ENCODE peak calls at places on chromosome 2, in nine cellular contexts. N is HFFc6, G is HFF-Myc, H is heart left ventricle, L is retinal pigment epithelial cell, C is body of pancreas, T is cardiac fibroblast, U is HCT116, Z is GM10248. A is an unnamed sample.
A peak's percentile ranks its signal among the peaks of the same experiment; 100 is the strongest.

GRCh38 chr2:112626604-112627059 is 19.1 kb upstream of the SLC20A1 start:
- DNase-seq in N (peak; percentile 65), T (peak; percentile 77), C (peak; percentile 63), G (no peak), L (no peak), H (peak; percentile 82), Z (peak; percentile 70), U (no peak), A (peak; percentile 75)

GRCh38 chr2:146665801-146666200 is 1179.0 kb upstream of the ACVR2A start:
- DNase-seq in N (no peak), Z (no peak), T (no peak), H (no peak), C (no peak), G (no peak), L (no peak), U (no peak), A (no peak)

GRCh38 chr2:4130651-4131050 is 427.3 kb downstream of the DCDC2C start:
- DNase-seq in H (no peak), L (no peak), U (no peak), N (no peak), C (no peak), G (no peak), Z (no peak), T (no peak), A (no peak)

GRCh38 chr2:163736433-163737168 is 793 bp upstream of the FIGN start:
- DNase-seq in L (no peak), U (no peak), H (peak; percentile 75), N (no peak), G (no peak), T (peak; percentile 46), C (peak; percentile 33), Z (peak; percentile 10), A (peak; percentile 13)

GRCh38 chr2:179536185-179536584 is 271.6 kb upstream of the SESTD1 start:
- DNase-seq in C (no peak), T (peak; percentile 6), G (no peak), Z (no peak), L (no peak), N (peak; percentile 1), U (no peak), H (no peak), A (no peak)

GRCh38 chr2:2328847-2329246 is 2.2 kb downstream of the MYT1L start:
- DNase-seq in T (no peak), N (no peak), L (no peak), C (no peak), U (no peak), G (no peak), Z (no peak), H (no peak), A (no peak)

GRCh38 chr2:7730449-7730848 is 813.2 kb downstream of the RNF144A start:
- DNase-seq in U (no peak), H (no peak), T (no peak), Z (no peak), N (no peak), L (no peak), G (no peak), C (no peak), A (no peak)

GRCh38 chr2:149492923-149493322 is 94.7 kb downstream of the MMADHC start:
- DNase-seq in N (no peak), C (no peak), L (no peak), Z (no peak), T (no peak), H (no peak), G (no peak), U (no peak), A (no peak)

GRCh38 chr2:226730487-226730886 is 69.1 kb downstream of the IRS1 start:
- DNase-seq in Z (no peak), C (peak; percentile 24), N (peak; percentile 34), U (peak; percentile 31), G (no peak), T (peak; percentile 50), L (no peak), H (no peak), A (no peak)

GRCh38 chr2:10281891-10282290 is 20.8 kb upstream of the HPCAL1 start:
- DNase-seq in G (no peak), C (no peak), H (no peak), Z (no peak), U (no peak), L (no peak), N (no peak), T (no peak), A (no peak)

GRCh38 chr2:198177040-198177439 is 372.6 kb downstream of the PLCL1 start:
- DNase-seq in U (no peak), N (no peak), T (no peak), G (no peak), H (no peak), L (no peak), C (no peak), Z (no peak), A (no peak)

GRCh38 chr2:205435970-205436369 is 246.3 kb upstream of the NRP2 start:
- DNase-seq in H (no peak), N (peak; percentile 20), U (no peak), C (no peak), L (no peak), G (peak; percentile 16), Z (no peak), T (no peak), A (no peak)

GRCh38 chr2:241189856-241190201 is 1.4 kb downstream of the ANO7 start:
- DNase-seq in T (no peak), C (no peak), G (no peak), N (no peak), U (no peak), H (no peak), Z (no peak), L (no peak), A (no peak)

GRCh38 chr2:202337133-202337532 is 39.0 kb upstream of the BMPR2 start:
- DNase-seq in L (no peak), G (no peak), C (no peak), N (no peak), T (no peak), U (no peak), H (no peak), Z (no peak), A (no peak)

GRCh38 chr2:212528106-212528856 is 10.3 kb downstream of the ERBB4 start:
- DNase-seq in T (no peak), U (no peak), C (no peak), G (no peak), Z (no peak), H (peak; percentile 20), L (no peak), N (no peak), A (no peak)
- TF ChIP-seq CTCF in T (no peak), U (peak; percentile 15), C (no peak), G (no peak), Z (peak; percentile 20), H (no peak), L (peak; percentile 27), N (peak; percentile 65), A (no peak)

GRCh38 chr2:169673106-169673505 is 21.1 kb downstream of the CFAP210 start:
- DNase-seq in U (no peak), Z (no peak), G (no peak), H (no peak), T (no peak), C (no peak), L (no peak), N (no peak), A (no peak)

GRCh38 chr2:169676850-169677249 is 17.4 kb downstream of the CFAP210 start:
- DNase-seq in N (no peak), H (no peak), T (no peak), G (no peak), L (no peak), C (no peak), Z (no peak), U (no peak), A (no peak)

GRCh38 chr2:169673921-169674320 is 20.3 kb downstream of the CFAP210 start:
- DNase-seq in N (no peak), G (no peak), H (no peak), T (no peak), U (no peak), L (no peak), Z (no peak), C (no peak), A (no peak)

GRCh38 chr2:169672403-169672802 is 21.8 kb downstream of the CFAP210 start:
- DNase-seq in Z (no peak), C (no peak), L (no peak), G (no peak), T (no peak), N (no peak), H (no peak), U (no peak), A (no peak)

DNA sequence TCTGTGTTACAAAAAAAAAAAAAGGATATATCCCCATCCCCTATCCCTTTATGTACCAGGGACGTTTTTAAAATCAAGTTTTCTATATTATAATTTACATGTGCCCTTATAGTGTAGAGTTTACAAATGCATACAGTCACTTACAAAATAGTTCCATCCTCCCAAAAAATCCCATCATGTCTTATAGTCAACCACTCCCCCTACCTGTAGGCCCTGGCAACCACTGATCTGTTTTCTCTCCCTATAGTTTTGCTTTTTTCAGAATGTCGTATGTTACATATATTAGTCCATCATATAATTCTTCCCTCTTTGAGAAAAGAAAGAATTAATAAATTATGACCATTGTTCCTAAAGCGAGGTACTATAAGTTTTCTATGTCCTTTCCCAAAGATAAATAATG is 17.8 kb downstream of the CFAP210 start:
- DNase-seq in U (no peak), N (no peak), G (no peak), L (no peak), C (no peak), T (no peak), H (no peak), Z (no peak), A (no peak)
- TF ChIP-seq CTCF in U (peak; percentile 6), N (peak; percentile 28), G (no peak), L (no peak), C (peak; percentile 15), T (no peak), H (no peak), Z (no peak), A (peak; percentile 23)

GRCh38 chr2:25552343-25552742 is 121.0 kb downstream of the DTNB start:
- DNase-seq in H (no peak), T (no peak), C (no peak), L (no peak), Z (no peak), U (no peak), G (no peak), N (no peak), A (no peak)

GRCh38 chr2:25559148-25559547 is 114.2 kb downstream of the DTNB start:
- DNase-seq in C (peak; percentile 43), N (no peak), T (no peak), Z (no peak), H (no peak), L (no peak), G (no peak), U (no peak), A (no peak)

GRCh38 chr2:25561136-25561850 is 112.1 kb downstream of the DTNB start:
- DNase-seq in C (no peak), T (no peak), U (no peak), G (no peak), H (no peak), Z (no peak), N (no peak), L (no peak), A (no peak)

GRCh38 chr2:25557179-25558036 is 116.0 kb downstream of the DTNB start:
- DNase-seq in N (no peak), H (no peak), Z (peak; percentile 42), U (no peak), T (no peak), G (no peak), C (no peak), L (no peak), A (peak; percentile 53)

GRCh38 chr2:25558262-25558661 is 115.1 kb downstream of the DTNB start:
- DNase-seq in H (no peak), G (peak; percentile 35), C (no peak), L (no peak), T (peak; percentile 67), U (no peak), Z (peak; percentile 78), N (peak; percentile 75), A (peak; percentile 82)
- TF ChIP-seq CTCF in H (no peak), G (no peak), C (no peak), L (no peak), T (peak; percentile 6), U (no peak), Z (no peak), N (no peak), A (no peak)

GRCh38 chr2:176638167-176639015 is 369.1 kb downstream of the MTX2 start:
- DNase-seq in L (no peak), H (peak; percentile 74), G (peak; percentile 17), T (peak; percentile 58), U (no peak), Z (peak; percentile 83), N (peak; percentile 61), C (peak; percentile 67), A (peak; percentile 87)
- TF ChIP-seq CTCF in L (peak; percentile 63), H (peak; percentile 58), G (peak; percentile 52), T (peak; percentile 63), U (peak; percentile 53), Z (peak; percentile 89), N (peak; percentile 88), C (peak; percentile 40), A (peak; percentile 85)

A was measured in GM13976.